ENCODE peak calls at places on chromosome 10, in five cellular contexts. T is uterus; J is Calu3; R is K562; X is CD8-positive, alpha-beta T cell. E is an unnamed sample.

GRCh38 chr10:10830316-10831061 is 187.2 kb upstream of the CELF2 start:
- DNase-seq in J (no peak), T (no peak), X (no peak), R (no peak), E (no peak)

GRCh38 chr10:59553127-59553649 is 156.5 kb downstream of the SLC16A9 start:
- DNase-seq in X (no peak), R (no peak), T (no peak), J (no peak), E (no peak)

GRCh38 chr10:116385994-116386809 is 41.4 kb upstream of the PNLIPRP3 start:
- DNase-seq in T (no peak), J (peak; percentile 5), X (no peak), R (peak; percentile 16), E (no peak)

GRCh38 chr10:93874309-93875031 is 19.3 kb upstream of the SLC35G1 start:
- DNase-seq in R (no peak), J (no peak), T (no peak), X (no peak), E (no peak)

GRCh38 chr10:119139464-119140067 is 25.9 kb downstream of the SFXN4 start:
- DNase-seq in X (peak; percentile 71), J (peak; percentile 8), R (peak; percentile 25), T (no peak), E (no peak)

GRCh38 chr10:44801383-44802327 is 109.5 kb upstream of the TMEM72 start:
- DNase-seq in X (no peak), J (peak; percentile 96), T (peak; percentile 62), R (no peak), E (no peak)

GRCh38 chr10:133476641-133476990 is 22.9 kb downstream of the SCART1 start:
- DNase-seq in X (no peak), T (no peak), J (no peak), R (peak; percentile 16), E (no peak)

GRCh38 chr10:111871458-111871857 is 312.1 kb downstream of the GPAM start:
- DNase-seq in T (no peak), X (no peak), J (no peak), R (no peak), E (no peak)

GRCh38 chr10:78456649-78457400 is 423.2 kb downstream of the RPS24 start:
- DNase-seq in R (no peak), J (no peak), X (no peak), T (no peak), E (no peak)

GRCh38 chr10:92574545-92575377 is 868 bp upstream of the IDE start:
- DNase-seq in J (no peak), T (no peak), X (no peak), R (no peak), E (no peak)
- TF ChIP-seq CTCF in J (peak; percentile 16), T (no peak), X (peak; percentile 86), R (peak; percentile 14), E (no peak)

DNA sequence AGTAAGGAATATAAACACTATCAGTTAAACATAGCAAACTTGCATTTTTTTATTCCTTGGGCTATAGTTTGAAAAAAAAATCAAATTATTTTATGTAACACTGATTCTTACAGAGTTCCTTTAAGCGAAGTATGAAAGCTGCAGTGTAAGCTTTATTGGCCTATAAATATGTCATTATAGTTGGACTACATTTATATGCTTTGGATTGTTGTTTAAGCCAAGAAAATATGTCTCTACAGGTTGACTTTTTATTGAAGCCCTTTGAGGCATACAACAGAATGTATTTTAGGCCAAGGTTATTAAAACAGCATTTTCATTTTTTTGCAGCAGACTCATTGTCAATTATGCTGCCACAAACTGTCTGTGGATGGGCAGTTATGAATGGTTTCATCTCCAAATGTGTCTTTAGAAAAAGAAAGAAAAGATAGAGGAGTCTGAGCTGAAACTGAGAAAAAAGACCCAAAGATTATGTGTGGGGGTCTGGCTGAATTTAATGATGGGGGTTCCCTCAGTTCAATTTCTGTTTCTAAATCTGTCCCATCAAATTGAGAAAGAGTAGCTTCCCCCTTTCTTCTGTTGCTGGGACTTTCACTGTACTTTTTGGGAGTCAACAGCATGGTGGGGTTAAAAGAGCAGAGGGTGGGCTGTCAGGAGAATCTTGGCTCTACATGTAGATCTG is 43.1 kb downstream of the ARID5B start:
- DNase-seq in J (no peak), X (no peak), R (no peak), T (no peak), E (no peak)
- TF ChIP-seq CTCF in J (no peak), X (no peak), R (no peak), T (no peak), E (no peak)

GRCh38 chr10:98110356-98110755 is 24.1 kb upstream of the R3HCC1L start:
- DNase-seq in R (no peak), T (no peak), J (no peak), X (no peak), E (no peak)

GRCh38 chr10:98104125-98104524 is 30.3 kb upstream of the R3HCC1L start:
- DNase-seq in T (no peak), J (no peak), R (no peak), X (no peak), E (no peak)

GRCh38 chr10:98106531-98106930 is 27.9 kb upstream of the R3HCC1L start:
- DNase-seq in R (no peak), X (no peak), T (no peak), J (peak; percentile 6), E (no peak)

GRCh38 chr10:98107644-98108430 is 26.6 kb upstream of the R3HCC1L start:
- DNase-seq in T (no peak), X (no peak), R (no peak), J (no peak), E (no peak)
- TF ChIP-seq CTCF in T (no peak), X (no peak), R (no peak), J (no peak), E (peak; percentile 34)

DNA sequence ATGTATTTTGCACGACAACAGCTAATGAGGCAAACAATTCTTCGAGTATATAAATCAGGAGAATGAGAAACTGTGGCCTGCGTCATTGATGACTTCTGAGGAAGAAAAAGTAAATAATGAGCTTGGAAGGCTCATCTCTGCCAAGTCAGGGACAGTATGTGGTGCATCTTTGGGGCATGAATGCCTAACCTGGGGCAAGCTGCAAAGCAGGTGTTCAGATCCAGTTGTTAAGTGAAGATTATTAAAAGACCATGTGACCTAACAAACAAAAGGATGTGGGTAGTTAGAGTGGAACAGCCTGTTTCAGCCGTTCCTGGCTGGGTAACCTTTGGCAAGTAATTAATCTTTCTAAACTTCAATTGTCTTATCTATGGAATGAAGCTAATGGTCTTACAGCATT is 93.0 kb downstream of the LYZL2 start:
- DNase-seq in T (no peak), X (no peak), J (no peak), R (no peak), E (no peak)
- TF ChIP-seq CTCF in T (no peak), X (no peak), J (no peak), R (no peak), E (no peak)

GRCh38 chr10:50367732-50368131 is 116.4 kb upstream of the ASAH2 start:
- DNase-seq in X (no peak), R (peak; percentile 69), J (peak; percentile 30), T (no peak), E (no peak)
- TF ChIP-seq CTCF in X (no peak), R (peak; percentile 44), J (no peak), T (peak; percentile 7), E (peak; percentile 38)

GRCh38 chr10:6840766-6841165 is 260.7 kb upstream of the PRKCQ start:
- DNase-seq in J (no peak), T (no peak), X (no peak), R (no peak), E (no peak)

GRCh38 chr10:6833458-6834011 is 253.5 kb upstream of the PRKCQ start:
- DNase-seq in X (no peak), T (no peak), R (no peak), J (no peak), E (no peak)

GRCh38 chr10:6841746-6842145 is 261.7 kb upstream of the PRKCQ start:
- DNase-seq in J (no peak), T (no peak), X (no peak), R (no peak), E (no peak)

GRCh38 chr10:6840093-6840763 is 260.2 kb upstream of the PRKCQ start:
- DNase-seq in R (peak; percentile 4), X (no peak), J (no peak), T (no peak), E (no peak)

DNA sequence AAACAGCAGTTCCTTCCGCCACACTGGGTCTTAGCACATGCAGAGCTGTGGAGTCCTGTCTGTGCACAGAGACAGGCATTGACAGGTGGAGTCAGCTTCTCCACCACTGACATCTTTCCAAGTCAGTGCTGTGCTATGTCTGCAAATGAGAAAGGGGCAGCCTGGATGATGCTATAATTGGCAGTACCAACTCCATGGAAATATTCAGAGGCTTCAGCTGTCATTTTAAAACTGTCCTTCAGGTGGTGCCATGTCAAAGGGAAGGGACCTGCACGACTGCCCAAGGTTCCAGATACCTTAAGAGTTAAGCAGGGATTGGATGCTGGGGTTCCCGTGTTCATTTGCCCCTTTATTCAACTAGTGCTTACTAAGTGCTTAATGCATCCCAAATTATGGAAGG is 258.0 kb upstream of the PRKCQ start:
- DNase-seq in X (no peak), R (peak; percentile 10), J (peak; percentile 6), T (no peak), E (no peak)
- TF ChIP-seq CTCF in X (no peak), R (peak; percentile 19), J (no peak), T (no peak), E (peak; percentile 8)

E was measured in D721Med.